ENCODE peak calls at places on chromosomes 16 and 17, in ten cellular contexts. G, R, W, D, V, M, P, J, B and T are unnamed samples.

GRCh38 chr16:53282975-53283946 is 151.0 kb upstream of the RBL2 start:
- DNase-seq in D (peak; percentile 63), B (no peak), J (no peak), G (no peak), P (no peak), W (no peak), V (no peak), R (no peak), M (no peak), T (no peak)

GRCh38 chr17:10058924-10059683 is 139.3 kb downstream of the GAS7 start:
- DNase-seq in B (no peak), P (no peak), R (no peak), W (no peak), V (no peak), D (no peak), J (no peak), G (peak; percentile 59), M (no peak), T (peak; percentile 58)

GRCh38 chr17:31787857-31788570 is 71.0 kb downstream of the COPRS start:
- DNase-seq in V (no peak), R (no peak), M (no peak), G (peak; percentile 14), P (no peak), B (peak; percentile 36), W (peak; percentile 57), J (no peak), D (peak; percentile 87), T (peak; percentile 93)

GRCh38 chr17:4980644-4981216 is 6.7 kb downstream of the CAMTA2 start:
- DNase-seq in W (no peak), B (no peak), R (no peak), D (peak; percentile 62), V (peak; percentile 49), P (peak; percentile 56), M (no peak), J (no peak), G (no peak), T (no peak)

GRCh38 chr17:62925267-62925836 is 40.7 kb upstream of the TANC2 start:
- DNase-seq in R (no peak), M (no peak), B (no peak), D (no peak), W (no peak), V (no peak), J (no peak), G (no peak), P (no peak), T (no peak)

GRCh38 chr17:38541281-38541680 is 64.5 kb downstream of the SRCIN1 start:
- DNase-seq in V (no peak), R (no peak), J (no peak), M (no peak), B (no peak), D (no peak), W (no peak), P (no peak), G (no peak), T (no peak)

GRCh38 chr17:29583324-29584248 is 5.9 kb downstream of the GIT1 start:
- DNase-seq in R (no peak), W (no peak), V (no peak), B (no peak), G (no peak), D (no peak), M (no peak), J (no peak), P (no peak), T (no peak)

GRCh38 chr17:14302421-14303099 is 1.7 kb downstream of the HS3ST3B1 start:
- DNase-seq in M (peak; percentile 89), D (peak; percentile 86), B (peak; percentile 85), G (peak; percentile 83), W (no peak), R (peak; percentile 91), V (peak; percentile 87), J (peak; percentile 66), P (peak; percentile 81), T (peak; percentile 86)

GRCh38 chr16:17070882-17071592 is 399.7 kb downstream of the XYLT1 start:
- DNase-seq in B (no peak), W (no peak), M (no peak), V (peak; percentile 40), R (peak; percentile 48), G (no peak), J (peak; percentile 79), D (no peak), P (peak; percentile 66), T (no peak)

GRCh38 chr16:2783581-2784375 is 3.6 kb downstream of the PRSS33 start:
- DNase-seq in G (no peak), W (no peak), R (no peak), B (no peak), M (no peak), D (no peak), P (no peak), V (no peak), J (no peak), T (peak; percentile 50)

GRCh38 chr16:2838928-2839327 is 8.8 kb downstream of the ZG16B start:
- DNase-seq in J (peak; percentile 13), G (peak; percentile 56), W (no peak), R (peak; percentile 53), D (peak; percentile 70), P (peak; percentile 65), B (peak; percentile 67), V (peak; percentile 90), M (peak; percentile 56), T (no peak)

GRCh38 chr17:47222032-47222431 is 12.9 kb downstream of the MYL4 start:
- DNase-seq in W (no peak), B (no peak), D (no peak), V (no peak), P (no peak), M (no peak), J (no peak), R (no peak), G (no peak), T (no peak)

GRCh38 chr16:72195609-72196008 is 23.7 kb upstream of the PMFBP1 start:
- DNase-seq in P (no peak), W (no peak), V (no peak), G (no peak), M (no peak), B (no peak), R (no peak), J (no peak), D (no peak), T (no peak)

GRCh38 chr16:5003211-5003610 is 30.5 kb downstream of the NAGPA start:
- DNase-seq in R (no peak), G (no peak), J (no peak), V (no peak), P (no peak), B (no peak), W (no peak), M (no peak), D (no peak), T (no peak)

GRCh38 chr17:45314761-45315549 is 1.9 kb downstream of the MAP3K14 start:
- DNase-seq in W (no peak), B (no peak), D (no peak), J (no peak), P (no peak), G (no peak), V (no peak), M (no peak), R (no peak), T (no peak)

GRCh38 chr17:45313927-45314760 is 2.7 kb downstream of the MAP3K14 start:
- DNase-seq in R (no peak), G (no peak), P (no peak), V (no peak), J (no peak), D (no peak), M (no peak), B (no peak), W (no peak), T (no peak)

GRCh38 chr17:45311762-45312476 is 4.9 kb downstream of the MAP3K14 start:
- DNase-seq in W (no peak), P (peak; percentile 84), J (peak; percentile 56), B (peak; percentile 75), R (no peak), G (peak; percentile 68), D (no peak), M (peak; percentile 55), V (peak; percentile 83), T (peak; percentile 86)

GRCh38 chr17:45312477-45313418 is 4.1 kb downstream of the MAP3K14 start:
- DNase-seq in B (no peak), P (no peak), V (no peak), R (no peak), D (no peak), G (no peak), J (no peak), W (no peak), M (no peak), T (no peak)

GRCh38 chr17:45313419-45313771 is 3.4 kb downstream of the MAP3K14 start:
- DNase-seq in J (no peak), G (no peak), M (no peak), R (no peak), V (no peak), W (no peak), B (no peak), D (no peak), P (no peak), T (no peak)
- H3K4me1 ChIP-seq in J (peaks cover 64% of the 10 kb centered on the region), G (peaks cover 74% of the 10 kb centered on the region), M (peaks cover 61% of the 10 kb centered on the region), R (peaks cover 16% of the 10 kb centered on the region), V (peaks cover 74% of the 10 kb centered on the region), W (peaks cover 59% of the 10 kb centered on the region), B (peaks cover 41% of the 10 kb centered on the region), D (peaks cover 34% of the 10 kb centered on the region), P (peaks cover 55% of the 10 kb centered on the region), T (peaks cover 2% of the 10 kb centered on the region)

GRCh38 chr16:85335584-85336492 is 223.6 kb upstream of the CIBAR2 start:
- DNase-seq in D (peak; percentile 42), R (no peak), V (peak; percentile 46), M (no peak), W (no peak), J (no peak), P (peak; percentile 81), G (no peak), B (no peak), T (no peak)
- H3K4me1 ChIP-seq in D (no peaks in the 10 kb centered on the region), R (peaks cover 9% of the 10 kb centered on the region), V (peaks cover 16% of the 10 kb centered on the region), M (peaks cover 1% of the 10 kb centered on the region), W (no peaks in the 10 kb centered on the region), J (peaks cover 2% of the 10 kb centered on the region), P (peaks cover 8% of the 10 kb centered on the region), G (peaks cover 2% of the 10 kb centered on the region), B (no peaks in the 10 kb centered on the region), T (peaks cover under 1% of the 10 kb centered on the region)

GRCh38 chr16:76661691-76662090 is 384.5 kb downstream of the CNTNAP4 start:
- DNase-seq in R (no peak), P (no peak), V (no peak), M (no peak), B (no peak), J (no peak), D (no peak), W (no peak), G (no peak), T (no peak)
- H3K4me1 ChIP-seq in R (no peaks in the 10 kb centered on the region), P (no peaks in the 10 kb centered on the region), V (no peaks in the 10 kb centered on the region), M (no peaks in the 10 kb centered on the region), B (no peaks in the 10 kb centered on the region), J (no peaks in the 10 kb centered on the region), D (no peaks in the 10 kb centered on the region), W (no peaks in the 10 kb centered on the region), G (no peaks in the 10 kb centered on the region), T (no peaks in the 10 kb centered on the region)

DNA sequence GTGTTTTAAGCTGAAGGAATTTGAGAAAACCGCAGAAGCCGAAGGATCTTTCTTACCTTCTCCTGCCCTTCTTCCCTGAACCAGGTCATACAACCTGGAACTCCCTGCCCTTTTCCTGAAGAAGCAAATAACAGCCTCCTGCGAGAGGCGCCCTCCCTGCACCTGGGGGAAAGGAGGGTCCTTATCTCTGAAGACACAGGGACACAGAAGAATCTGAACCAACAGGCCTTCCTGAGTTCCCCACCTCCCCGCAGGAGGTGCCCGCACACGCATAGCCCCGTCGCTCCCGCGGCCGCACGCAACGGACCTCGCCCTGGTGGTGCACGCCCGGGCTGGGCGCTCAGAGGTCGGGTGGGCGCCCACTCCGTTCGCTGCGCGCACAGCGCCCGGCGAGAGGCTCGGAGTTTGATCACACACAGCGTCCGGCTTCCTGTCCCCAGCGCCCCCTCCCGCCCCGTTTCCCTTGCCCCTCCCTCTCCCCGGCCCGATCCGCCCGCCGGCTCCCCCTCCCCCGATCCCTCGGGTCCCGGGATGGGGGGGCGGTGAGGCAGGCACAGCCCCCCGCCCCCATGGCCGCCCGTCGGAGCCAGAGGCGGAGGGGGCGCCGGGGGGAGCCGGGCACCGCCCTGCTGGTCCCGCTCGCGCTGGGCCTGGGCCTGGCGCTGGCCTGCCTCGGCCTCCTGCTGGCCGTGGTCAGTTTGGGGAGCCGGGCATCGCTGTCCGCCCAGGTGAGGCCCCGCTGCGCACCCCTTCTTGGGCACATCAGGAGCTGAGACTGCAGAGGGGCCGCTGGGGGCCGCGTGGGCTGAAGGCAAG is at the start of gene TNFSF12:
- DNase-seq in P (peak; percentile 73), J (peak; percentile 33), V (peak; percentile 65), W (no peak), B (peak; percentile 63), R (peak; percentile 76), M (peak; percentile 83), G (peak; percentile 76), D (peak; percentile 25), T (peak; percentile 85)
- H3K4me1 ChIP-seq in P (peaks cover 5% of the 10 kb centered on the region), J (peaks cover 45% of the 10 kb centered on the region), V (peaks cover 23% of the 10 kb centered on the region), W (peaks cover 10% of the 10 kb centered on the region), B (no peaks in the 10 kb centered on the region), R (peaks cover 12% of the 10 kb centered on the region), M (peaks cover 9% of the 10 kb centered on the region), G (no peaks in the 10 kb centered on the region), D (peaks cover 4% of the 10 kb centered on the region), T (peaks cover 21% of the 10 kb centered on the region)